ENCODE peak calls at places on chromosomes 11 and 22, in ten cellular contexts. B, H, Y, G, O, Z, N, D, P and T are unnamed samples.

GRCh38 chr11:10308208-10308954 is 3.5 kb downstream of the ADM start:
- DNase-seq in O (no peak), D (no peak), N (no peak), Z (no peak), G (peak; percentile 46), P (peak; percentile 42), Y (no peak), B (no peak), H (no peak), T (no peak)

GRCh38 chr22:17949926-17950473 is 74.4 kb downstream of the MICAL3 start:
- DNase-seq in B (no peak), H (no peak), D (no peak), O (no peak), P (no peak), Y (no peak), Z (no peak), N (no peak), G (no peak), T (no peak)

GRCh38 chr11:9264381-9265210 is 554 bp downstream of the DENND5A start:
- DNase-seq in D (peak; percentile 52), H (peak; percentile 21), N (no peak), O (peak; percentile 80), B (peak; percentile 57), Z (peak; percentile 73), G (peak; percentile 79), P (peak; percentile 90), Y (peak; percentile 44), T (peak; percentile 57)

GRCh38 chr22:25833091-25833490 is 91.1 kb downstream of the MYO18B start:
- DNase-seq in H (no peak), N (no peak), B (no peak), P (no peak), D (no peak), Z (no peak), Y (no peak), G (no peak), O (no peak), T (no peak)

GRCh38 chr22:45069925-45070324 is 60.1 kb upstream of the PHF21B start:
- DNase-seq in Y (no peak), B (peak; percentile 43), D (no peak), O (no peak), G (no peak), P (no peak), Z (no peak), N (no peak), H (no peak), T (no peak)

GRCh38 chr11:125591659-125592304 is 870 bp upstream of the STT3A start:
- DNase-seq in D (no peak), B (peak; percentile 38), P (peak; percentile 62), O (no peak), Z (peak; percentile 50), H (no peak), N (no peak), Y (peak; percentile 54), G (peak; percentile 46), T (peak; percentile 64)

GRCh38 chr11:75350743-75351540 is 519 bp downstream of the ARRB1 start:
- DNase-seq in Z (no peak), O (no peak), Y (peak; percentile 74), N (no peak), B (peak; percentile 50), H (no peak), G (no peak), D (no peak), P (peak; percentile 61), T (peak; percentile 88)

GRCh38 chr11:19790831-19791552 is 78.4 kb downstream of the NAV2 start:
- DNase-seq in H (no peak), B (no peak), N (no peak), Z (no peak), P (no peak), O (no peak), Y (peak; percentile 93), D (no peak), G (no peak), T (peak; percentile 70)

GRCh38 chr22:44935724-44936123 is 74.1 kb downstream of the PHF21B start:
- DNase-seq in D (no peak), H (no peak), N (no peak), O (no peak), G (no peak), P (no peak), Y (no peak), Z (peak; percentile 51), B (no peak), T (no peak)

GRCh38 chr11:43580735-43581369 is 99.7 kb upstream of the HSD17B12 start:
- DNase-seq in D (no peak), G (no peak), H (no peak), N (peak; percentile 28), Y (peak; percentile 70), B (no peak), Z (no peak), P (peak; percentile 72), O (no peak), T (peak; percentile 81)

GRCh38 chr11:122731500-122731913 is 76.0 kb downstream of the UBASH3B start:
- DNase-seq in Z (no peak), H (no peak), G (peak; percentile 82), Y (no peak), O (no peak), P (peak; percentile 71), D (peak; percentile 67), N (no peak), B (no peak), T (no peak)